ENCODE peak calls at places on chromosomes 7 and 10, in five cellular contexts. H is NCI-H82, M is SHP77, E is cardiac muscle cell, W is right lobe of liver. J is an unnamed sample.
A peak's percentile ranks its signal among the peaks of the same experiment; 100 is the strongest.

GRCh38 chr7:80648201-80648600 is 9.8 kb downstream of the CD36 start:
- DNase-seq in W (no peak), E (no peak), H (no peak), M (no peak), J (no peak)

GRCh38 chr7:6615853-6616555 is 594 bp downstream of the ZNF853 start:
- DNase-seq in M (peak; percentile 85), W (no peak), E (peak; percentile 44), H (peak; percentile 44), J (no peak)

GRCh38 chr10:128539784-128540759 is 413.8 kb upstream of the MKI67 start:
- DNase-seq in E (no peak), W (no peak), H (no peak), M (no peak), J (no peak)

GRCh38 chr10:97215619-97216018 is 29.9 kb upstream of the SLIT1 start:
- DNase-seq in M (no peak), W (no peak), H (no peak), E (no peak), J (no peak)

GRCh38 chr10:58438986-58439385 is 53.8 kb downstream of the TFAM start:
- DNase-seq in E (no peak), W (no peak), M (no peak), H (no peak), J (no peak)

GRCh38 chr7:114085592-114086490 is 167.0 kb upstream of the PPP1R3A start:
- DNase-seq in H (peak; percentile 95), E (peak; percentile 52), M (peak; percentile 92), W (peak; percentile 93), J (peak; percentile 47)

GRCh38 chr7:155027879-155028278 is 25.0 kb upstream of the PAXIP1 start:
- DNase-seq in H (no peak), E (no peak), M (no peak), W (no peak), J (no peak)

GRCh38 chr7:105268511-105269392 is 120.0 kb downstream of the SRPK2 start:
- DNase-seq in W (no peak), H (peak; percentile 54), E (peak; percentile 36), M (no peak), J (no peak)

GRCh38 chr7:69691734-69692133 is 93.5 kb downstream of the AUTS2 start:
- DNase-seq in H (no peak), M (no peak), W (no peak), E (no peak), J (no peak)

GRCh38 chr10:6202684-6203330 is at the start of gene PFKFB3:
- DNase-seq in E (peak; percentile 98), W (peak; percentile 96), M (peak; percentile 67), H (peak; percentile 87), J (peak; percentile 92)

GRCh38 chr10:93695720-93696119 is 6.7 kb downstream of the FRA10AC1 start:
- DNase-seq in H (peak; percentile 9), M (no peak), W (no peak), E (no peak), J (no peak)

GRCh38 chr10:29765330-29765729 is 130.6 kb upstream of the SVIL start:
- DNase-seq in W (no peak), E (no peak), H (no peak), M (no peak), J (no peak)

GRCh38 chr10:50470798-50471582 is 152.8 kb downstream of the SGMS1 start:
- DNase-seq in W (no peak), H (no peak), E (no peak), M (no peak), J (no peak)

GRCh38 chr10:85624511-85624910 is 742.1 kb downstream of the GRID1 start:
- DNase-seq in M (no peak), E (no peak), W (no peak), H (no peak), J (no peak)

GRCh38 chr10:12707461-12708185 is 293.9 kb downstream of the CCDC3 start:
- DNase-seq in W (no peak), H (peak; percentile 77), M (peak; percentile 62), E (peak; percentile 62), J (peak; percentile 11)

GRCh38 chr10:102814873-102815661 is 22.1 kb downstream of the CYP17A1 start:
- DNase-seq in W (peak; percentile 80), E (peak; percentile 38), H (no peak), M (no peak), J (no peak)

GRCh38 chr7:155669717-155670505 is 25.4 kb downstream of the RBM33 start:
- DNase-seq in H (no peak), E (no peak), W (no peak), M (no peak), J (no peak)

GRCh38 chr10:74651565-74651964 is 174.8 kb upstream of the KAT6B start:
- DNase-seq in W (no peak), M (no peak), E (no peak), H (no peak), J (no peak)

J was measured in anterior cingulate cortex.